ENCODE peak calls at places on chromosomes 6 and 20, in four cellular contexts. B is GM23248, R is PC-9, J is neural progenitor cell. X is an unnamed sample.

GRCh38 chr6:7647504-7647903 is 57.5 kb downstream of the SNRNP48 start:
- DNase-seq in J (no peak), B (no peak), R (no peak), X (no peak)

GRCh38 chr6:132362318-132363185 is 38.7 kb downstream of the MOXD1 start:
- DNase-seq in J (no peak), R (no peak), B (peak; percentile 32), X (no peak)

GRCh38 chr6:152399409-152399808 is 237.8 kb downstream of the SYNE1 start:
- DNase-seq in J (no peak), B (peak; percentile 47), R (no peak), X (no peak)

GRCh38 chr6:29850011-29850553 is 22.5 kb downstream of the HLA-G start:
- DNase-seq in B (peak; percentile 42), R (no peak), J (no peak), X (peak; percentile 62)

GRCh38 chr6:115004982-115005381 is 662.2 kb upstream of the HS3ST5 start:
- DNase-seq in R (no peak), J (peak; percentile 2), B (no peak), X (peak; percentile 22)

GRCh38 chr6:143192766-143193165 is 132.1 kb downstream of the AIG1 start:
- DNase-seq in J (no peak), R (no peak), B (no peak), X (no peak)

GRCh38 chr20:9344080-9344920 is 170.1 kb upstream of the LAMP5 start:
- DNase-seq in J (no peak), B (peak; percentile 54), R (no peak), X (no peak)

GRCh38 chr6:72787521-72788031 is 165.7 kb downstream of the KCNQ5 start:
- DNase-seq in J (peak; percentile 36), R (peak; percentile 86), B (peak; percentile 81), X (peak; percentile 64)

GRCh38 chr6:7728855-7729590 is 3.1 kb downstream of the BMP6 start:
- DNase-seq in B (peak; percentile 38), J (peak; percentile 48), R (no peak), X (peak; percentile 59)

GRCh38 chr6:105459884-105460283 is 57.0 kb upstream of the PREP start:
- DNase-seq in B (peak; percentile 67), J (no peak), R (peak; percentile 64), X (no peak)

GRCh38 chr20:33896509-33896908 is 85.4 kb downstream of the CHMP4B start:
- DNase-seq in R (no peak), J (no peak), B (peak; percentile 35), X (no peak)

GRCh38 chr6:124679392-124679791 is 282.8 kb upstream of the RNF217 start:
- DNase-seq in R (no peak), B (peak; percentile 42), J (no peak), X (no peak)

GRCh38 chr6:41503841-41504525 is 42.2 kb upstream of the FOXP4 start:
- DNase-seq in J (peak; percentile 78), R (no peak), B (peak; percentile 34), X (peak; percentile 72)

GRCh38 chr6:122709922-122710512 is 69.5 kb upstream of the FABP7 start:
- DNase-seq in B (no peak), J (no peak), R (no peak), X (no peak)

GRCh38 chr20:646107-646867 is 6.7 kb downstream of the SRXN1 start:
- DNase-seq in R (no peak), B (no peak), J (no peak), X (no peak)

GRCh38 chr6:73710470-73710869 is 14.5 kb downstream of the CD109 start:
- DNase-seq in J (no peak), R (peak; percentile 92), B (peak; percentile 40), X (no peak)

GRCh38 chr6:33761922-33762629 is 15.4 kb upstream of the IP6K3 start:
- DNase-seq in R (peak; percentile 50), J (peak; percentile 78), B (peak; percentile 56), X (peak; percentile 67)

GRCh38 chr6:76631641-76632040 is 559.2 kb upstream of the IMPG1 start:
- DNase-seq in R (no peak), J (no peak), B (no peak), X (no peak)

GRCh38 chr6:136066005-136066404 is 184.1 kb downstream of the MTFR2 start:
- DNase-seq in J (no peak), B (peak; percentile 37), R (no peak), X (no peak)

GRCh38 chr20:37452236-37452635 is 68.8 kb upstream of the NNAT start:
- DNase-seq in J (no peak), R (no peak), B (no peak), X (no peak)

GRCh38 chr6:148776321-148776966 is 29.6 kb downstream of the UST start:
- DNase-seq in R (no peak), J (no peak), B (peak; percentile 91), X (no peak)

GRCh38 chr6:157885211-157885788 is 62.3 kb downstream of the SNX9 start:
- DNase-seq in R (no peak), J (no peak), B (no peak), X (no peak)

GRCh38 chr6:119347466-119348307 is 1.9 kb downstream of the MAN1A1 start:
- DNase-seq in B (peak; percentile 61), J (no peak), R (no peak), X (peak; percentile 9)

GRCh38 chr6:48775157-48775556 is 664.2 kb upstream of the PTCHD4 start:
- DNase-seq in J (no peak), R (no peak), B (no peak), X (no peak)

GRCh38 chr20:63129376-63129965 is 86.5 kb downstream of the YTHDF1 start:
- DNase-seq in J (no peak), B (no peak), R (no peak), X (no peak)

GRCh38 chr20:10448270-10449156 is 13.4 kb downstream of the SLX4IP start:
- DNase-seq in J (peak; percentile 35), R (no peak), B (peak; percentile 44), X (no peak)

GRCh38 chr6:17602888-17603287 is 2.8 kb downstream of the FAM8A1 start:
- DNase-seq in R (no peak), J (no peak), B (no peak), X (no peak)

GRCh38 chr20:62728781-62729300 is 20.2 kb downstream of the NTSR1 start:
- DNase-seq in J (no peak), B (no peak), R (peak; percentile 25), X (no peak)

GRCh38 chr20:22243063-22243462 is 341.3 kb downstream of the FOXA2 start:
- DNase-seq in B (no peak), J (no peak), R (no peak), X (no peak)

GRCh38 chr6:30556714-30556963 is 350 bp upstream of the GNL1 start:
- DNase-seq in R (no peak), J (peak; percentile 95), B (no peak), X (peak; percentile 98)

GRCh38 chr6:75183099-75183541 is 22.7 kb downstream of the COL12A1 start:
- DNase-seq in J (no peak), R (peak; percentile 86), B (peak; percentile 79), X (no peak)

GRCh38 chr6:166932616-166933015 is 23.7 kb downstream of the RNASET2 start:
- DNase-seq in J (no peak), B (no peak), R (no peak), X (no peak)

GRCh38 chr20:7240490-7240889 is 473.0 kb downstream of the BMP2 start:
- DNase-seq in B (no peak), R (no peak), J (no peak), X (no peak)

GRCh38 chr6:160386869-160387518 is 38.8 kb downstream of the SLC22A3 start:
- DNase-seq in B (peak; percentile 21), R (peak; percentile 68), J (no peak), X (no peak)

GRCh38 chr6:158488065-158488464 is 71.8 kb upstream of the TMEM181 start:
- DNase-seq in J (no peak), B (peak; percentile 98), R (peak; percentile 78), X (no peak)

GRCh38 chr20:50256577-50256976 is 65.9 kb downstream of the CEBPB start:
- DNase-seq in B (no peak), R (peak; percentile 100), J (no peak), X (no peak)

GRCh38 chr6:36492092-36492491 is 49.3 kb downstream of the KCTD20 start:
- DNase-seq in R (no peak), B (no peak), J (no peak), X (no peak)
- H3K36me3 ChIP-seq in R (peaks cover 18% of the 10 kb centered on the region), B (peaks cover 48% of the 10 kb centered on the region), J (no peaks in the 10 kb centered on the region), X (peaks cover 10% of the 10 kb centered on the region)

GRCh38 chr6:170022827-170023619 is 267.9 kb downstream of the DLL1 start:
- DNase-seq in B (no peak), J (no peak), R (no peak), X (peak; percentile 62)

GRCh38 chr6:170026272-170027110 is 264.4 kb downstream of the DLL1 start:
- DNase-seq in R (peak; percentile 63), B (no peak), J (no peak), X (peak; percentile 8)

GRCh38 chr6:170023620-170024521 is 267.0 kb downstream of the DLL1 start:
- DNase-seq in B (no peak), R (no peak), J (no peak), X (no peak)

GRCh38 chr6:170025341-170026271 is 265.3 kb downstream of the DLL1 start:
- DNase-seq in R (no peak), B (no peak), J (no peak), X (no peak)

GRCh38 chr6:170024940-170025339 is 265.9 kb downstream of the DLL1 start:
- DNase-seq in J (no peak), R (no peak), B (peak; percentile 90), X (no peak)
- H3F3A ChIP-seq in J (no peaks in the 10 kb centered on the region), R (no peaks in the 10 kb centered on the region), B (no peaks in the 10 kb centered on the region), X (no peaks in the 10 kb centered on the region)

GRCh38 chr6:26017567-26017966 is 55.0 kb downstream of the TRIM38 start:
- DNase-seq in R (peak; percentile 56), B (peak; percentile 96), J (no peak), X (peak; percentile 72)
- H3K4me2 ChIP-seq in R (peak overlapping the region; percentile 64), B (peak overlapping the region; percentile 84), J (no peak overlapping the region), X (no peak overlapping the region)

GRCh38 chr20:35017099-35017835 is 61.6 kb downstream of the MYH7B start:
- DNase-seq in J (no peak), B (no peak), R (no peak), X (no peak)

GRCh38 chr20:35013421-35014411 is 58.0 kb downstream of the MYH7B start:
- DNase-seq in B (no peak), J (no peak), R (no peak), X (no peak)

GRCh38 chr20:35018578-35019371 is 63.1 kb downstream of the MYH7B start:
- DNase-seq in J (no peak), B (peak; percentile 32), R (no peak), X (no peak)

GRCh38 chr20:35014537-35014936 is 58.9 kb downstream of the MYH7B start:
- DNase-seq in R (no peak), J (no peak), B (no peak), X (no peak)

GRCh38 chr20:35015863-35016193 is 60.2 kb downstream of the MYH7B start:
- DNase-seq in B (no peak), R (no peak), J (no peak), X (no peak)
- H3K36me3 ChIP-seq in B (peaks cover 54% of the 10 kb centered on the region), R (peaks cover 12% of the 10 kb centered on the region), J (no peaks in the 10 kb centered on the region), X (peaks cover 16% of the 10 kb centered on the region)

DNA sequence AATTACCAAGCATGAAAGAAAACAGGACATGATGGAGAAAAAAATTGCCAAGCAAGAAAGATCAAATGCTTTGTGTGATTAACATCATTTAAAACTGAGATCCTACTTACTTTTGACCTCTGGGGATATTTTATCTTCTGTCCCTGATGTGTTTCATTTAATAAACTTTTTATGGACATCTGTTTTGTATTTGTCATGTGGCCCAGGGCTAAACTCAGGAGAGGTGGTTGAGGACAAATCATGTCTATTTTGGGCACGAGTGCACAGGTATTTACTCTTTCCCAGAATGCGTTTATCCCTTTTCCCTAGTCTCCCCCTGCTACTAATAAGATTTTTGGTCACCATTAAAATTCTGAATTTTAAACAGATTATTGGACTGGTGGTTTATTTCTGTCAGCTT is 128.2 kb downstream of the NCOA3 start:
- DNase-seq in J (no peak), R (no peak), B (no peak), X (no peak)
- H3F3A ChIP-seq in J (peaks cover 3% of the 10 kb centered on the region), R (peaks cover 31% of the 10 kb centered on the region), B (no peaks in the 10 kb centered on the region), X (no peaks in the 10 kb centered on the region)

GRCh38 chr20:20489623-20490341 is 121.9 kb downstream of the INSM1 start:
- DNase-seq in R (no peak), J (peak; percentile 18), B (no peak), X (peak; percentile 28)
- H3K4me2 ChIP-seq in R (no peak overlapping the region), J (peak overlapping the region; percentile 15), B (no peak overlapping the region), X (no peak overlapping the region)

X was measured in GM23338.